ENCODE peak calls at places on chromosomes 1 and 21, in seven cellular contexts. S is GM12878; O is mucosa of descending colon; F is left ventricle myocardium superior; T is neuronal stem cell; J is stimulated activated CD4-positive, alpha-beta T cell treated with anti-CD3 and anti-CD28 coated beads, Interleukin-1b, Interleukin-23, amount 100 ng/mL, for 24 hours; V is left ventricle myocardium inferior. A is an unnamed sample.

GRCh38 chr1:45344491-45344890 is 4.3 kb upstream of the MUTYH start:
- DNase-seq in S (no peak), O (no peak), F (no peak), T (no peak), J (no peak), V (no peak), A (no peak)

GRCh38 chr1:164575356-164575755 is 16.4 kb downstream of the PBX1 start:
- DNase-seq in S (no peak), O (no peak), F (no peak), T (no peak), J (no peak), V (no peak), A (no peak)

GRCh38 chr1:214571281-214571680 is 19.9 kb upstream of the PTPN14 start:
- DNase-seq in S (no peak), O (no peak), F (no peak), T (no peak), J (no peak), V (no peak), A (no peak)

GRCh38 chr1:215457213-215457612 is 109.9 kb upstream of the KCTD3 start:
- DNase-seq in S (no peak), O (no peak), F (no peak), T (no peak), J (no peak), V (no peak), A (no peak)

GRCh38 chr1:207868252-207868768 is 42.6 kb downstream of the CD34 start:
- DNase-seq in S (no peak), O (peak), F (peak), T (no peak), J (no peak), V (peak), A (peak)

GRCh38 chr1:208500379-208500778 is 256.2 kb upstream of the PLXNA2 start:
- DNase-seq in S (no peak), O (no peak), F (no peak), T (no peak), J (no peak), V (no peak), A (no peak)

GRCh38 chr1:11858968-11859871 is 475 bp upstream of the NPPB start:
- DNase-seq in S (no peak), O (no peak), F (peak), T (peak), J (peak), V (peak), A (peak)

GRCh38 chr1:167762061-167762746 is 40.4 kb downstream of the MPZL1 start:
- DNase-seq in S (no peak), O (no peak), F (no peak), T (no peak), J (no peak), V (no peak), A (no peak)

GRCh38 chr21:36171741-36172331 is 15.2 kb downstream of the DOP1B start:
- DNase-seq in S (no peak), O (no peak), F (peak), T (no peak), J (no peak), V (peak), A (no peak)

GRCh38 chr1:203638914-203639313 is 12.3 kb downstream of the ATP2B4 start:
- DNase-seq in S (no peak), O (no peak), F (no peak), T (no peak), J (no peak), V (peak), A (no peak)

GRCh38 chr1:77446841-77447555 is 165.2 kb downstream of the AK5 start:
- DNase-seq in S (no peak), O (no peak), F (no peak), T (no peak), J (no peak), V (no peak), A (no peak)

GRCh38 chr1:214983126-214983869 is 99.2 kb upstream of the KCNK2 start:
- DNase-seq in S (no peak), O (no peak), F (no peak), T (no peak), J (no peak), V (no peak), A (no peak)

GRCh38 chr1:63621698-63622097 is 28.5 kb downstream of the PGM1 start:
- DNase-seq in S (no peak), O (no peak), F (peak), T (no peak), J (no peak), V (peak), A (no peak)

GRCh38 chr1:8431028-8431427 is 113.1 kb downstream of the SLC45A1 start:
- DNase-seq in S (no peak), O (no peak), F (no peak), T (no peak), J (no peak), V (no peak), A (no peak)

GRCh38 chr1:191140038-191140437 is 662.4 kb upstream of the BRINP3 start:
- DNase-seq in S (no peak), O (no peak), F (no peak), T (no peak), J (no peak), V (no peak), A (no peak)

GRCh38 chr1:89068291-89068690 is 3.3 kb upstream of the GBP1 start:
- DNase-seq in S (no peak), O (no peak), F (no peak), T (no peak), J (no peak), V (no peak), A (no peak)

GRCh38 chr1:29326123-29326522 is 89.8 kb downstream of the PTPRU start:
- DNase-seq in S (no peak), O (no peak), F (no peak), T (no peak), J (no peak), V (no peak), A (no peak)

GRCh38 chr21:44736291-44737004 is 25.1 kb upstream of the TSPEAR start:
- DNase-seq in S (no peak), O (peak), F (no peak), T (no peak), J (no peak), V (no peak), A (no peak)

GRCh38 chr1:225508538-225509375 is 80.9 kb upstream of the LBR start:
- DNase-seq in S (no peak), O (no peak), F (no peak), T (peak), J (no peak), V (no peak), A (no peak)

GRCh38 chr1:227437495-227438008 is 119.3 kb upstream of the CDC42BPA start:
- DNase-seq in S (no peak), O (no peak), F (no peak), T (no peak), J (no peak), V (no peak), A (no peak)

GRCh38 chr1:245825128-245825901 is 670.5 kb downstream of the KIF26B start:
- DNase-seq in S (no peak), O (no peak), F (no peak), T (no peak), J (no peak), V (no peak), A (no peak)

GRCh38 chr21:46165099-46165498 is 9.7 kb upstream of the FTCD start:
- DNase-seq in S (no peak), O (no peak), F (no peak), T (no peak), J (no peak), V (no peak), A (no peak)

GRCh38 chr21:42474043-42474831 is 21.8 kb downstream of the RSPH1 start:
- DNase-seq in S (no peak), O (peak), F (no peak), T (no peak), J (no peak), V (no peak), A (no peak)

GRCh38 chr1:244080343-244080929 is 29.4 kb downstream of the ZBTB18 start:
- DNase-seq in S (no peak), O (no peak), F (no peak), T (no peak), J (no peak), V (no peak), A (no peak)

GRCh38 chr1:99600782-99601181 is 45.1 kb upstream of the PALMD start:
- DNase-seq in S (no peak), O (no peak), F (no peak), T (peak), J (no peak), V (no peak), A (no peak)

GRCh38 chr1:207882692-207883091 is 28.2 kb downstream of the CD34 start:
- DNase-seq in S (no peak), O (no peak), F (no peak), T (no peak), J (no peak), V (no peak), A (no peak)

GRCh38 chr1:227559499-227559898 is 3.9 kb upstream of the ZNF678 start:
- DNase-seq in S (no peak), O (peak), F (no peak), T (no peak), J (no peak), V (no peak), A (no peak)